ENCODE peak calls at places on chromosomes 5 and 9, in six cellular contexts. F is ovary, R is HepG2, Z is upper lobe of left lung, B is transverse colon, J is H1. X is an unnamed sample.

GRCh38 chr5:158991391-158991790 is 108.3 kb downstream of the EBF1 start:
- DNase-seq in F (no peak), B (no peak), J (no peak), Z (no peak), R (no peak), X (no peak)

GRCh38 chr5:169290895-169291294 is 10.0 kb downstream of the SLIT3 start:
- DNase-seq in B (no peak), F (no peak), J (no peak), Z (no peak), R (no peak), X (no peak)

GRCh38 chr9:135905380-135906282 is 1.7 kb downstream of the CAMSAP1 start:
- DNase-seq in B (peak; percentile 16), F (peak; percentile 21), J (no peak), Z (peak; percentile 62), R (no peak), X (peak; percentile 54)

GRCh38 chr5:136123236-136123768 is 9.3 kb upstream of the SMAD5 start:
- DNase-seq in Z (no peak), R (peak; percentile 94), J (no peak), F (no peak), B (peak; percentile 33), X (no peak)

GRCh38 chr9:3954950-3955670 is 344.8 kb downstream of the GLIS3 start:
- DNase-seq in J (no peak), F (no peak), Z (no peak), B (no peak), R (no peak), X (no peak)

GRCh38 chr5:58849995-58850667 is 267.3 kb downstream of the RAB3C start:
- DNase-seq in J (no peak), R (peak; percentile 87), Z (no peak), B (peak; percentile 20), F (no peak), X (no peak)

GRCh38 chr9:88270398-88270797 is 117.8 kb upstream of the SPIN1 start:
- DNase-seq in F (no peak), Z (no peak), R (no peak), B (no peak), J (no peak), X (no peak)

GRCh38 chr5:67516959-67517358 is 320.4 kb upstream of the CD180 start:
- DNase-seq in F (no peak), B (no peak), Z (no peak), J (no peak), R (no peak), X (no peak)

GRCh38 chr5:75933489-75933888 is 149.7 kb upstream of the SV2C start:
- DNase-seq in Z (no peak), F (no peak), B (peak; percentile 14), J (no peak), R (no peak), X (no peak)

GRCh38 chr9:113853333-113853732 is 22.8 kb upstream of the ZNF618 start:
- DNase-seq in J (no peak), B (no peak), F (no peak), Z (no peak), R (peak; percentile 28), X (no peak)

GRCh38 chr5:55407984-55408383 is 100.2 kb downstream of the MTREX start:
- DNase-seq in B (no peak), F (no peak), J (no peak), Z (no peak), R (no peak), X (no peak)

GRCh38 chr9:111297061-111297824 is 32.8 kb downstream of the OR2K2 start:
- DNase-seq in R (no peak), F (no peak), B (no peak), J (no peak), Z (no peak), X (no peak)

GRCh38 chr9:135090547-135090946 is 3.1 kb downstream of the OLFM1 start:
- DNase-seq in Z (no peak), F (no peak), J (no peak), B (no peak), R (no peak), X (no peak)

GRCh38 chr9:20848490-20848889 is 164.4 kb downstream of the FOCAD start:
- DNase-seq in Z (no peak), R (no peak), F (no peak), J (no peak), B (no peak), X (no peak)

GRCh38 chr5:133882801-133883200 is 85.6 kb downstream of the C5orf15 start:
- DNase-seq in J (no peak), R (no peak), F (no peak), B (no peak), Z (no peak), X (peak; percentile 7)

GRCh38 chr5:152994040-152994439 is 496.4 kb upstream of the GRIA1 start:
- DNase-seq in Z (no peak), R (no peak), B (no peak), F (no peak), J (no peak), X (no peak)

GRCh38 chr5:33558489-33558888 is 117.7 kb downstream of the TARS1 start:
- DNase-seq in Z (no peak), R (no peak), J (no peak), B (no peak), F (no peak), X (no peak)

GRCh38 chr5:168337361-168337760 is 45.9 kb downstream of the WWC1 start:
- DNase-seq in Z (no peak), R (peak; percentile 69), F (no peak), J (no peak), B (no peak), X (no peak)

GRCh38 chr9:106862115-106862945 is 636 bp upstream of the ZNF462 start:
- DNase-seq in J (peak; percentile 61), R (no peak), Z (peak; percentile 86), F (peak; percentile 64), B (peak; percentile 52), X (peak; percentile 73)

GRCh38 chr9:38064842-38065368 is 4.1 kb downstream of the SHB start:
- DNase-seq in J (no peak), F (no peak), Z (no peak), B (no peak), R (no peak), X (peak; percentile 46)

GRCh38 chr5:119522841-119523240 is 70.5 kb downstream of the HSD17B4 start:
- DNase-seq in R (peak; percentile 73), Z (no peak), F (no peak), J (no peak), B (no peak), X (no peak)

GRCh38 chr5:150134198-150134588 is 21.5 kb downstream of the PDGFRB start:
- DNase-seq in B (no peak), Z (no peak), J (no peak), F (no peak), R (no peak), X (no peak)

GRCh38 chr5:1782385-1783213 is 17.0 kb downstream of the MRPL36 start:
- DNase-seq in Z (no peak), R (no peak), F (no peak), J (no peak), B (no peak), X (peak; percentile 29)

GRCh38 chr5:82092-82491 is 9.9 kb upstream of the PLEKHG4B start:
- DNase-seq in R (peak; percentile 52), J (peak; percentile 66), F (no peak), B (no peak), Z (no peak), X (no peak)

GRCh38 chr9:80789831-80790230 is 899.5 kb downstream of the TLE1 start:
- DNase-seq in B (no peak), R (no peak), J (no peak), Z (no peak), F (no peak), X (no peak)

GRCh38 chr9:131277673-131278420 is 1.5 kb upstream of the FAM78A start:
- DNase-seq in J (peak; percentile 82), F (peak; percentile 75), R (peak; percentile 43), B (peak; percentile 80), Z (peak; percentile 90), X (peak; percentile 93)

GRCh38 chr9:96256800-96257199 is 45.2 kb downstream of the HSD17B3 start:
- DNase-seq in J (no peak), R (peak; percentile 12), B (no peak), Z (no peak), F (no peak), X (no peak)

GRCh38 chr5:32000726-32001125 is 173.4 kb downstream of the GOLPH3 start:
- DNase-seq in B (no peak), R (no peak), J (no peak), Z (no peak), F (no peak), X (no peak)
- TF ChIP-seq POLR2A in B (no peak), R (no peak), J (no peak), Z (no peak), F (no peak), X (no peak)

GRCh38 chr5:154189819-154190651 is 498 bp upstream of the GALNT10 start:
- DNase-seq in R (peak; percentile 61), F (peak; percentile 85), B (peak; percentile 90), Z (peak; percentile 95), J (peak; percentile 84), X (peak; percentile 93)
- TF ChIP-seq CTCF in R (no peak), F (peak; percentile 26), B (peak; percentile 66), Z (no peak), J (no peak), X (no peak)

GRCh38 chr9:76895186-76895585 is 10.7 kb downstream of the PRUNE2 start:
- DNase-seq in Z (no peak), R (no peak), J (no peak), F (no peak), B (no peak), X (peak; percentile 77)
- TF ChIP-seq EP300 in Z (no peak), R (no peak), J (no peak), F (no peak), B (peak; percentile 79), X (peak; percentile 98)

GRCh38 chr5:111950660-111951059 is 193.7 kb upstream of the NREP start:
- DNase-seq in J (no peak), F (no peak), B (no peak), Z (no peak), R (no peak), X (no peak)
- TF ChIP-seq POLR2A in J (no peak), F (no peak), B (no peak), Z (no peak), R (no peak), X (no peak)

GRCh38 chr9:98255578-98256296 is at the start of gene TBC1D2:
- DNase-seq in Z (peak; percentile 100), B (peak; percentile 99), F (peak; percentile 95), J (peak; percentile 99), R (peak; percentile 85), X (peak; percentile 97)
- TF ChIP-seq CTCF in Z (peak; percentile 15), B (no peak), F (peak; percentile 33), J (no peak), R (peak; percentile 27), X (no peak)

DNA sequence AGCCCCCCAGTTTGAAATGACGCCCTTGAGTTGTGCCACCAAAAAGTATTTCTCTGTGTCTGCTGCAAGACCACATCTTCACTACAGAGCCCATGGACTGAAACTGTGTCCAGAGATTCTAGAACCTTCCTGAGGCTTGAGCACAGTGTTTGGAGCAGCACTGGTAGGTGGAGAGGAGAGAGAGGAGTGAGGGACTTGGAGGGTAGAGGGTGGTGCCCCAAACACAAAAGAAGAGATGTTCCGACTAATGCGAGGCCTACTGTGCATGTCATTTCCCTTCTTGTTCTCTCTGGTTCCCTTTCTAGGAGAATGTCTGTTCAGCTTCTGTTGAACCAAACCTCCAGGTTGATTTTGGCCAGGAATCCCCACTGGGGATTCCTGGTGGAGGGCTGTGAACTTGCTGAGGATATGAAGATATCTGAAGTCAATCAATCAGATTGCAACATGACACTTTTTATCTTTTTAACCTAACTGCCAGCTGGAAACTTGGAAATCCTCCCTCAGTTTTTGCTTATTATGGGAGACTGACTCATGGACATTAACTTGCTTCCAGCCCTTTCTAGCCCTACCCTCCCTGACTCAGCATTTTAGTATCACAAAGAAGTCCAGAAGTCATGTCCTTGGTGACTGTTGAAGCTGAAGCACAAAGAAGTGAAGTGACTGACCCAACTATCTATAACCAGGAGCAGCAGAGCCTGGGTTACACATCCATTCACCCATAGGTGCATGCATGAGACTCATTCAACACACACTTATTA is 154.5 kb downstream of the NR3C1 start:
- DNase-seq in J (no peak), B (no peak), F (no peak), Z (no peak), R (peak; percentile 24), X (no peak)
- TF ChIP-seq EP300 in J (no peak), B (no peak), F (no peak), Z (no peak), R (no peak), X (no peak)